ENCODE peak calls at places on chromosomes 11 and 22, in five cellular contexts. I is hepatocyte; W is AG04450; O is psoas muscle; C is effector memory CD4-positive, alpha-beta T cell. G is an unnamed sample. For H3K27me3, the result is how much of the 10 kb centered on the place peaks cover.

GRCh38 chr11:119403021-119403420 is 20.0 kb downstream of the THY1 start:
- DNase-seq in I (peak), W (no peak), O (no peak), C (no peak), G (no peak)

GRCh38 chr11:624705-625635 is at the start of gene CDHR5:
- DNase-seq in I (peak), W (no peak), O (peak), C (no peak), G (peak)

GRCh38 chr22:33659423-33659822 is 260.9 kb downstream of the LARGE1 start:
- DNase-seq in I (no peak), W (no peak), O (no peak), C (no peak), G (no peak)

GRCh38 chr11:106399075-106399500 is 321.6 kb downstream of the AASDHPPT start:
- DNase-seq in I (peak), W (peak), O (peak), C (no peak), G (no peak)

GRCh38 chr11:44047298-44047697 is 483 bp upstream of the ACCSL start:
- DNase-seq in I (no peak), W (no peak), O (no peak), C (no peak), G (no peak)

GRCh38 chr11:73570415-73571114 is 27.3 kb downstream of the FAM168A start:
- DNase-seq in I (no peak), W (no peak), O (no peak), C (no peak), G (no peak)

GRCh38 chr11:31968774-31969433 is 122.0 kb upstream of the RCN1 start:
- DNase-seq in I (peak), W (no peak), O (no peak), C (no peak), G (no peak)

GRCh38 chr22:35231585-35232084 is 25.7 kb upstream of the HMGXB4 start:
- DNase-seq in I (peak), W (peak), O (no peak), C (peak), G (peak)

GRCh38 chr11:131668867-131669780 is 298.7 kb downstream of the NTM start:
- DNase-seq in I (peak), W (no peak), O (no peak), C (no peak), G (peak)

GRCh38 chr11:118619444-118620205 is 12.2 kb downstream of the PHLDB1 start:
- DNase-seq in I (peak), W (peak), O (peak), C (no peak), G (no peak)

GRCh38 chr11:121534131-121535093 is 81.6 kb upstream of the SORL1-AS1 start:
- DNase-seq in I (no peak), W (no peak), O (no peak), C (no peak), G (no peak)

GRCh38 chr11:108063410-108063809 is 54.7 kb downstream of the CUL5 start:
- DNase-seq in I (no peak), W (no peak), O (no peak), C (no peak), G (no peak)

GRCh38 chr11:123195182-123196059 is at the start of gene CLMP:
- DNase-seq in I (peak), W (no peak), O (peak), C (no peak), G (peak)

GRCh38 chr11:8838248-8838647 is 72.7 kb upstream of the AKIP1 start:
- DNase-seq in I (no peak), W (peak), O (no peak), C (no peak), G (no peak)

GRCh38 chr11:26947379-26947844 is 46.5 kb upstream of the FIBIN start:
- DNase-seq in I (peak), W (peak), O (peak), C (no peak), G (no peak)

GRCh38 chr11:70070736-70071135 is 7.4 kb upstream of the ANO1 start:
- DNase-seq in I (no peak), W (no peak), O (no peak), C (no peak), G (peak)

GRCh38 chr11:47185305-47186075 is 744 bp downstream of the PACSIN3 start:
- DNase-seq in I (peak), W (no peak), O (peak), C (no peak), G (peak)

GRCh38 chr11:9629064-9629463 is 34.8 kb upstream of the SWAP70 start:
- DNase-seq in I (no peak), W (no peak), O (no peak), C (no peak), G (no peak)

GRCh38 chr22:20573830-20574615 is 66.6 kb downstream of the MED15 start:
- DNase-seq in I (no peak), W (no peak), O (peak), C (no peak), G (no peak)

GRCh38 chr11:129620705-129621104 is 194.9 kb upstream of the TMEM45B start:
- DNase-seq in I (no peak), W (no peak), O (no peak), C (no peak), G (no peak)

GRCh38 chr11:83006877-83007330 is 64.8 kb downstream of the RAB30 start:
- DNase-seq in I (no peak), W (no peak), O (no peak), C (no peak), G (no peak)

GRCh38 chr22:37183432-37184379 is 4.3 kb downstream of the C1QTNF6 start:
- DNase-seq in I (no peak), W (no peak), O (peak), C (no peak), G (no peak)

GRCh38 chr11:33147559-33147958 is 13.7 kb downstream of the CSTF3 start:
- DNase-seq in I (no peak), W (no peak), O (no peak), C (no peak), G (no peak)

GRCh38 chr11:1202154-1202775 is 20.6 kb upstream of the MUC5B start:
- DNase-seq in I (no peak), W (no peak), O (peak), C (no peak), G (no peak)

GRCh38 chr22:36641902-36642640 is 61.5 kb downstream of the CACNG2 start:
- DNase-seq in I (peak), W (no peak), O (no peak), C (no peak), G (no peak)

GRCh38 chr11:59182457-59183151 is 10.7 kb downstream of the DTX4 start:
- DNase-seq in I (peak), W (no peak), O (no peak), C (no peak), G (peak)

GRCh38 chr11:12526789-12527188 is 147.4 kb upstream of the TEAD1 start:
- DNase-seq in I (no peak), W (no peak), O (no peak), C (no peak), G (no peak)

GRCh38 chr11:76035020-76035419 is 171.3 kb downstream of the WNT11 start:
- DNase-seq in I (no peak), W (no peak), O (no peak), C (no peak), G (no peak)

GRCh38 chr22:49994361-49995058 is 18.1 kb downstream of the IL17REL start:
- DNase-seq in I (no peak), W (no peak), O (no peak), C (no peak), G (no peak)

GRCh38 chr22:31681625-31682345 is 19.8 kb upstream of the PISD start:
- DNase-seq in I (no peak), W (no peak), O (no peak), C (no peak), G (no peak)

GRCh38 chr22:26708256-26709009 is 51.0 kb downstream of the MIAT start:
- DNase-seq in I (no peak), W (no peak), O (no peak), C (no peak), G (no peak)

GRCh38 chr11:134414772-134415765 is 3.0 kb upstream of the B3GAT1 start:
- DNase-seq in I (no peak), W (no peak), O (no peak), C (no peak), G (no peak)

GRCh38 chr11:111526501-111526900 is 11.9 kb downstream of the HOATZ start:
- DNase-seq in I (no peak), W (no peak), O (no peak), C (no peak), G (no peak)

GRCh38 chr11:65983589-65983987 is 18.4 kb downstream of the EIF1AD start:
- DNase-seq in I (no peak), W (no peak), O (no peak), C (no peak), G (no peak)

DNA sequence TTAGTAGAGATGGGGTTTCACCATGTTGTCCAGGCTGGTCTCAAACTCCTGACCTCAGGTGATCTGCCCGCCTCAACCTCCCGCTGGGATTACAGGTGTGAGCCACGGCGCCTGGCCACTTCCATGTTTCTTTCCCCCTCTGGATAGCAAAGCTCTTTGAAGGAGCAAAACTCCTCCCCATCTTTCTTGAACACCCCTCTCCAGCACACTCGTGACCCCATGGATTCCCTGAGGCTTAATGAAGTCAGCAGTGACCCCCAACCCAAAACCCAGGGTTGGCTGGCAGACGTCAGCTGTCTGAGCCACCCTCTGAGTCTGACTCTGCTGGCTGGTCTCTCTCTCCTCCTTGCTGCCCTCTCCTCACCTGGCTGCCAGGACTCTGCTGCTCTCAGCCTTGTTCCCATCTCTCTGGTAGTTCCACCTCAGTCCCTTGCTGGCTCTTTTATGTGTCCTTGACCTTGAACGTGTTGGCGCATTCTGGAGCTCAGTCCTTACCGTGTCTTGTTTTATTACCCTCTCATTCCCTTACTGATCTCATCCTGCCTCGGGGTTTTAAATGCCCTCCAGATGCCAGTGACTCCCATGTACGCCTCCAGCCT is 44.5 kb downstream of the PARVG start:
- DNase-seq in I (no peak), W (no peak), O (no peak), C (no peak), G (no peak)
- H3K27me3 ChIP-seq in I (under half), W (under half), O (under half), C (under half), G (under half)

GRCh38 chr22:29715705-29716104 is 4.1 kb upstream of the CABP7 start:
- DNase-seq in I (no peak), W (no peak), O (no peak), C (no peak), G (no peak)
- H3K27me3 ChIP-seq in I (under half), W (half or more), O (under half), C (under half), G (under half)

DNA sequence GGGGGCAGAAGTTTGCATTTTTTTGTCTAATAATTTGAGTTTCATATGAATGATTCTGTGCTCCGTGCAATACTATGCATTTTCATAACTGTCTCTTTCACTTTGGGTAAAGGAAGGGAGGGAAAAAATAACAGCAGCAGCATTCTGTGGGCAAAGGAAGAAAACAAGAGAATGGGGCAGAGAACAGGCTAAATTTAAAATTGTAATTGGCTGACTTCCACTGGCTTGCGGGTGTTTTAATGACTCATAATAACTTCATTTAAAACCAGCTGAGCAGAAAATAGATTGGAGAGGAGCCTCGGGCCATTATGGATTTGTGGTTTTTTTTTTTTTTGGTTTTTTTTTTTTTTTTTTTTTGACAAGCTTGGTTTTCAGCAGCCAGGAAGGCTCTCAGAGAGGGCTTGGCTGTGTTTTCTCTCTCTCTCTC is 107.4 kb downstream of the ZBTB16 start:
- DNase-seq in I (peak), W (peak), O (no peak), C (no peak), G (no peak)
- H3K27me3 ChIP-seq in I (under half), W (half or more), O (under half), C (under half), G (under half)

GRCh38 chr22:22853713-22854112 is 33.9 kb upstream of the IGLL5 start:
- DNase-seq in I (no peak), W (no peak), O (no peak), C (no peak), G (no peak)
- H3K27me3 ChIP-seq in I (under half), W (under half), O (under half), C (under half), G (under half)

GRCh38 chr22:38455063-38455529 is at the start of gene KCNJ4:
- DNase-seq in I (no peak), W (no peak), O (no peak), C (no peak), G (no peak)

GRCh38 chr22:38452373-38453064 is 2.5 kb downstream of the KCNJ4 start:
- DNase-seq in I (no peak), W (no peak), O (no peak), C (no peak), G (no peak)

GRCh38 chr22:38453065-38453672 is 1.8 kb downstream of the KCNJ4 start:
- DNase-seq in I (no peak), W (no peak), O (no peak), C (no peak), G (no peak)

GRCh38 chr22:38454361-38455062 is 487 bp downstream of the KCNJ4 start:
- DNase-seq in I (no peak), W (no peak), O (no peak), C (no peak), G (no peak)

DNA sequence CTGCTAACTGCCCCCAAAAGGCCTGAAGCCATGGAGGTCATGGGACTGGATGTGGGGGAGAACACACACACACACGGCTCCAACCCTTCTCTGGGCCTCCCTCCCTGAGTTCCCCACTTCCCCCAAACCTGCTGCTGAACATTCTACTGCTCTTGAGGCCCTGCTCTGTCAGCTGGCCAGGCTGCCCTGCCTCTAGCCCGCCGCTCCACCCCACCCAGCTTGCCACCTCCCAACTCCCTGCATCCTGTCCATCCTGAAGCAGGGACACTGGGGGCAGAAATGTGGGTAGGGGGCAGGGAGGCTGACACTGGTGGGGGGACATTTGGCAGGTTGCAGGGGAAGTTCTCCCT is 1.0 kb downstream of the KCNJ4 start:
- DNase-seq in I (no peak), W (no peak), O (no peak), C (no peak), G (no peak)
- H3K27me3 ChIP-seq in I (under half), W (half or more), O (under half), C (under half), G (under half)

GRCh38 chr11:45285931-45286632 is at the start of gene SYT13:
- DNase-seq in I (peak), W (no peak), O (no peak), C (no peak), G (peak)

GRCh38 chr11:45282070-45282469 is 4.1 kb downstream of the SYT13 start:
- DNase-seq in I (peak), W (no peak), O (no peak), C (no peak), G (peak)

GRCh38 chr11:45288395-45288794 is 2.3 kb upstream of the SYT13 start:
- DNase-seq in I (no peak), W (no peak), O (no peak), C (no peak), G (no peak)

GRCh38 chr11:45287316-45287903 is 1.3 kb upstream of the SYT13 start:
- DNase-seq in I (no peak), W (no peak), O (no peak), C (no peak), G (no peak)

DNA sequence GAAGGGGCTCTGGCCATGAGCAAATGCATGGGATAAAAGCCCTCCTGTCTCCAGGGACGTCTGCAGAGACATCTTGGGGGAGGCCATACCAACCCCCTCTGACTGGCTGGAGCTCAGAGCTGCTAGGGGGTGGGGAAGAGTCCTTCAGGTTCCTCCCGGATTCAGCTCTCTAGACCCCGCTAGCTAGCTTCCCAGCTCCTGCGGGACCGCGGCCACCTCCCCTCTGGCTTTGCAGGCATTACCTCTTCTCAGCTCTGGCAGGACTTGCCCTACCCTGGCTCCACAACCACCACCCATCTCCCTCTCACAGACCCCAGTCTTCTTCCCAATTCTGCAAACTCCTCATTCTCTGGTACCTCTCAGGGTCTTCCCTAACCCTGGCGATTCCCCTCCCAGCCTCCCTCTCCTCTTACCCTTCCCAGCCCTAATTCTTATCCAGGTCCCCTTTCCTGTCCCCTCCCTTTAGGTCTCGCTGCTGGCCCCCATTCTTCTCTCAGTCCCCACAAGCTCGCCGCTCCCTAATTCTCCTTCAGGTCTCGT is 782 bp downstream of the SYT13 start:
- DNase-seq in I (no peak), W (no peak), O (no peak), C (no peak), G (no peak)
- H3K27me3 ChIP-seq in I (under half), W (half or more), O (under half), C (under half), G (under half)

GRCh38 chr11:2265854-2266585 is 4.4 kb downstream of the ASCL2 start:
- DNase-seq in I (no peak), W (no peak), O (peak), C (no peak), G (no peak)

GRCh38 chr11:2266586-2267305 is 3.6 kb downstream of the ASCL2 start:
- DNase-seq in I (no peak), W (no peak), O (peak), C (no peak), G (no peak)

GRCh38 chr11:2264366-2265011 is 5.9 kb downstream of the ASCL2 start:
- DNase-seq in I (no peak), W (no peak), O (peak), C (no peak), G (no peak)

GRCh38 chr11:2263724-2264360 is 6.5 kb downstream of the ASCL2 start:
- DNase-seq in I (no peak), W (no peak), O (peak), C (no peak), G (no peak)

DNA sequence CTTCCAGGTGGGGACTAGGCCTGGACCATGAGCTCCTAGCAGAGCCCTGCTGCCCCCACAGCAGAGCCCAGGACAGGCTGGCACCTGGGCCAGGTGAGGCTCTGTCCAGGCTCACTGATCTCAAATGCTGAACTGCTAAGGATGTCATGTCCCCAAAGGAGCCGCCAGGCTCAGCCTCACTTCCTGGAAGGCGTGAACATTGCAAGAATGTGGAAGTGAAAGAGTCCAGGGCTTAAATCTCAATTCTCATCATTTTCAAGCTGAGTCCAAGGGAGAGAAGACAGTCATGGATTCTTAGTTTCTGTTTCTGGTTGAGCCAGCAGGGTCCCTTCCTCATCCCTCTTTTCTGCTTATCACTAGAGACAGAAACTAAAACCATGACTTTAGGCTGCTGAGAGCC is 5.0 kb downstream of the ASCL2 start:
- DNase-seq in I (no peak), W (no peak), O (peak), C (no peak), G (no peak)
- H3K27me3 ChIP-seq in I (under half), W (under half), O (under half), C (under half), G (under half)

GRCh38 chr11:113986351-113987140 is 11.6 kb downstream of the HTR3A start:
- DNase-seq in I (no peak), W (no peak), O (no peak), C (no peak), G (no peak)

GRCh38 chr11:113991718-113992458 is 17.0 kb downstream of the HTR3A start:
- DNase-seq in I (peak), W (no peak), O (no peak), C (no peak), G (no peak)

GRCh38 chr11:113991170-113991569 is 16.3 kb downstream of the HTR3A start:
- DNase-seq in I (peak), W (no peak), O (no peak), C (no peak), G (peak)

GRCh38 chr11:113989916-113990315 is 15.0 kb downstream of the HTR3A start:
- DNase-seq in I (no peak), W (no peak), O (no peak), C (no peak), G (no peak)

DNA sequence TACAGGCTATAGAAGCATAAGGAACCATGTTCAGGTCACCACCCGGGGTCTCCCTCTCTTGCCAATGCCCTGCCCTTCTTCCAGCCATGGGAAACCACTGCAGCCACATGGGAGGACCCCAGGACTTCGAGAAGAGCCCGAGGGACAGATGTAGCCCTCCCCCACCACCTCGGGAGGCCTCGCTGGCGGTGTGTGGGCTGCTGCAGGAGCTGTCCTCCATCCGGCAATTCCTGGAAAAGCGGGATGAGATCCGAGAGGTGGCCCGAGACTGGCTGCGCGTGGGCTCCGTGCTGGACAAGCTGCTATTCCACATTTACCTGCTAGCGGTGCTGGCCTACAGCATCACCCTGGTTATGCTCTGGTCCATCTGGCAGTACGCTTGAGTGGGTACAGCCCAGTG is 14.5 kb downstream of the HTR3A start:
- DNase-seq in I (no peak), W (no peak), O (no peak), C (no peak), G (no peak)
- H3K27me3 ChIP-seq in I (under half), W (under half), O (under half), C (under half), G (under half)

G was measured in Caco-2.